ENCODE peak calls at places on chromosomes 12 and 14, in four cellular contexts. One of them, this sample, is unnamed.

GRCh38 chr14:66443158-66443695 is 42.9 kb upstream of the CCDC196 start:
- DNase-seq in fibroblast of gingiva: no peak
- DNase-seq in NCI-H1436: no peak
- DNase-seq in stimulated activated CD4-positive, alpha-beta T cell treated with anti-CD3 and anti-CD28 coated beads, Interleukin-1b, Interleukin-23, amount 100 ng/mL, for 4 hours: no peak
- DNase-seq in this sample: no peak

GRCh38 chr12:2168808-2169207 is 116.0 kb downstream of the CACNA1C start:
- DNase-seq in fibroblast of gingiva: no peak
- DNase-seq in NCI-H1436: no peak
- DNase-seq in stimulated activated CD4-positive, alpha-beta T cell treated with anti-CD3 and anti-CD28 coated beads, Interleukin-1b, Interleukin-23, amount 100 ng/mL, for 4 hours: no peak
- DNase-seq in this sample: no peak

GRCh38 chr14:21192447-21192822 is 36.6 kb upstream of the OR5AU1 start:
- DNase-seq in fibroblast of gingiva: no peak
- DNase-seq in NCI-H1436: no peak
- DNase-seq in stimulated activated CD4-positive, alpha-beta T cell treated with anti-CD3 and anti-CD28 coated beads, Interleukin-1b, Interleukin-23, amount 100 ng/mL, for 4 hours: no peak
- DNase-seq in this sample: no peak

GRCh38 chr12:127559349-127560040 is 707.5 kb upstream of the TMEM132C start:
- DNase-seq in fibroblast of gingiva: peak; percentile 91
- DNase-seq in NCI-H1436: peak; percentile 92
- DNase-seq in stimulated activated CD4-positive, alpha-beta T cell treated with anti-CD3 and anti-CD28 coated beads, Interleukin-1b, Interleukin-23, amount 100 ng/mL, for 4 hours: no peak
- DNase-seq in this sample: no peak

GRCh38 chr12:93292731-93293566 is 84.8 kb upstream of the NUDT4 start:
- DNase-seq in fibroblast of gingiva: no peak
- DNase-seq in NCI-H1436: no peak
- DNase-seq in stimulated activated CD4-positive, alpha-beta T cell treated with anti-CD3 and anti-CD28 coated beads, Interleukin-1b, Interleukin-23, amount 100 ng/mL, for 4 hours: no peak
- DNase-seq in this sample: no peak

GRCh38 chr14:62322216-62322615 is 560.0 kb downstream of the SNAPC1 start:
- DNase-seq in fibroblast of gingiva: no peak
- DNase-seq in NCI-H1436: no peak
- DNase-seq in stimulated activated CD4-positive, alpha-beta T cell treated with anti-CD3 and anti-CD28 coated beads, Interleukin-1b, Interleukin-23, amount 100 ng/mL, for 4 hours: no peak
- DNase-seq in this sample: no peak

GRCh38 chr14:34931206-34931605 is 51.6 kb upstream of the SRP54 start:
- DNase-seq in fibroblast of gingiva: peak; percentile 2
- DNase-seq in NCI-H1436: no peak
- DNase-seq in stimulated activated CD4-positive, alpha-beta T cell treated with anti-CD3 and anti-CD28 coated beads, Interleukin-1b, Interleukin-23, amount 100 ng/mL, for 4 hours: peak; percentile 25
- DNase-seq in this sample: no peak

GRCh38 chr14:74083161-74083560 is 1.1 kb downstream of the ALDH6A1 start:
- DNase-seq in fibroblast of gingiva: no peak
- DNase-seq in NCI-H1436: no peak
- DNase-seq in stimulated activated CD4-positive, alpha-beta T cell treated with anti-CD3 and anti-CD28 coated beads, Interleukin-1b, Interleukin-23, amount 100 ng/mL, for 4 hours: no peak
- DNase-seq in this sample: no peak

GRCh38 chr12:131038159-131038558 is 84.5 kb downstream of the ADGRD1 start:
- DNase-seq in fibroblast of gingiva: no peak
- DNase-seq in NCI-H1436: no peak
- DNase-seq in stimulated activated CD4-positive, alpha-beta T cell treated with anti-CD3 and anti-CD28 coated beads, Interleukin-1b, Interleukin-23, amount 100 ng/mL, for 4 hours: no peak
- DNase-seq in this sample: no peak

GRCh38 chr12:124512667-124513296 is 54.6 kb downstream of the NCOR2 start:
- DNase-seq in fibroblast of gingiva: peak; percentile 77
- DNase-seq in NCI-H1436: peak; percentile 19
- DNase-seq in stimulated activated CD4-positive, alpha-beta T cell treated with anti-CD3 and anti-CD28 coated beads, Interleukin-1b, Interleukin-23, amount 100 ng/mL, for 4 hours: no peak
- DNase-seq in this sample: peak; percentile 88

GRCh38 chr12:92304335-92305066 is 158.9 kb upstream of the BTG1 start:
- DNase-seq in fibroblast of gingiva: peak; percentile 56
- DNase-seq in NCI-H1436: no peak
- DNase-seq in stimulated activated CD4-positive, alpha-beta T cell treated with anti-CD3 and anti-CD28 coated beads, Interleukin-1b, Interleukin-23, amount 100 ng/mL, for 4 hours: no peak
- DNase-seq in this sample: no peak

GRCh38 chr12:12975322-12976077 is 23.5 kb upstream of the GPRC5D start:
- DNase-seq in fibroblast of gingiva: peak; percentile 40
- DNase-seq in NCI-H1436: no peak
- DNase-seq in stimulated activated CD4-positive, alpha-beta T cell treated with anti-CD3 and anti-CD28 coated beads, Interleukin-1b, Interleukin-23, amount 100 ng/mL, for 4 hours: no peak
- DNase-seq in this sample: peak; percentile 33

GRCh38 chr14:52844262-52845060 is 53.1 kb upstream of the GNPNAT1 start:
- DNase-seq in fibroblast of gingiva: no peak
- DNase-seq in NCI-H1436: no peak
- DNase-seq in stimulated activated CD4-positive, alpha-beta T cell treated with anti-CD3 and anti-CD28 coated beads, Interleukin-1b, Interleukin-23, amount 100 ng/mL, for 4 hours: no peak
- DNase-seq in this sample: peak; percentile 22

GRCh38 chr14:63922696-63923421 is 70.1 kb downstream of the SYNE2 start:
- DNase-seq in fibroblast of gingiva: no peak
- DNase-seq in NCI-H1436: no peak
- DNase-seq in stimulated activated CD4-positive, alpha-beta T cell treated with anti-CD3 and anti-CD28 coated beads, Interleukin-1b, Interleukin-23, amount 100 ng/mL, for 4 hours: no peak
- DNase-seq in this sample: peak; percentile 67

GRCh38 chr12:52691765-52692150 is 11.6 kb upstream of the KRT1 start:
- DNase-seq in fibroblast of gingiva: no peak
- DNase-seq in NCI-H1436: no peak
- DNase-seq in stimulated activated CD4-positive, alpha-beta T cell treated with anti-CD3 and anti-CD28 coated beads, Interleukin-1b, Interleukin-23, amount 100 ng/mL, for 4 hours: no peak
- DNase-seq in this sample: no peak

GRCh38 chr12:94184995-94185711 is 36.8 kb downstream of the PLXNC1 start:
- DNase-seq in fibroblast of gingiva: no peak
- DNase-seq in NCI-H1436: no peak
- DNase-seq in stimulated activated CD4-positive, alpha-beta T cell treated with anti-CD3 and anti-CD28 coated beads, Interleukin-1b, Interleukin-23, amount 100 ng/mL, for 4 hours: no peak
- DNase-seq in this sample: no peak

GRCh38 chr12:593396-593976 is 69.8 kb downstream of the NINJ2 start:
- DNase-seq in fibroblast of gingiva: no peak
- DNase-seq in NCI-H1436: no peak
- DNase-seq in stimulated activated CD4-positive, alpha-beta T cell treated with anti-CD3 and anti-CD28 coated beads, Interleukin-1b, Interleukin-23, amount 100 ng/mL, for 4 hours: no peak
- DNase-seq in this sample: no peak

GRCh38 chr12:116360579-116361403 is 83.3 kb upstream of the MED13L start:
- DNase-seq in fibroblast of gingiva: no peak
- DNase-seq in NCI-H1436: no peak
- DNase-seq in stimulated activated CD4-positive, alpha-beta T cell treated with anti-CD3 and anti-CD28 coated beads, Interleukin-1b, Interleukin-23, amount 100 ng/mL, for 4 hours: no peak
- DNase-seq in this sample: no peak

GRCh38 chr14:80491131-80491530 is 279.8 kb upstream of the DIO2 start:
- DNase-seq in fibroblast of gingiva: peak; percentile 85
- DNase-seq in NCI-H1436: no peak
- DNase-seq in stimulated activated CD4-positive, alpha-beta T cell treated with anti-CD3 and anti-CD28 coated beads, Interleukin-1b, Interleukin-23, amount 100 ng/mL, for 4 hours: no peak
- DNase-seq in this sample: peak; percentile 70

GRCh38 chr12:48937170-48937569 is 11.9 kb upstream of the FKBP11 start:
- DNase-seq in fibroblast of gingiva: no peak
- DNase-seq in NCI-H1436: no peak
- DNase-seq in stimulated activated CD4-positive, alpha-beta T cell treated with anti-CD3 and anti-CD28 coated beads, Interleukin-1b, Interleukin-23, amount 100 ng/mL, for 4 hours: no peak
- DNase-seq in this sample: no peak

GRCh38 chr12:2477009-2477766 is 317.6 kb upstream of the FKBP4 start:
- DNase-seq in fibroblast of gingiva: no peak
- DNase-seq in NCI-H1436: no peak
- DNase-seq in stimulated activated CD4-positive, alpha-beta T cell treated with anti-CD3 and anti-CD28 coated beads, Interleukin-1b, Interleukin-23, amount 100 ng/mL, for 4 hours: no peak
- DNase-seq in this sample: no peak